ENCODE peak calls at places on chromosomes 5 and 9, in five cellular contexts. C, B, G, Z and E are unnamed samples.

GRCh38 chr5:144207875-144208444 is 37.3 kb downstream of the KCTD16 start:
- DNase-seq in G (no peak), Z (no peak), C (no peak), B (peak; percentile 88), E (no peak)

GRCh38 chr5:13248236-13248635 is 696.3 kb downstream of the DNAH5 start:
- DNase-seq in B (peak; percentile 23), Z (no peak), C (no peak), G (no peak), E (no peak)

GRCh38 chr9:7266911-7267555 is 509.3 kb downstream of the KDM4C start:
- DNase-seq in C (no peak), G (no peak), B (peak; percentile 99), Z (no peak), E (no peak)

GRCh38 chr9:37968228-37968672 is 64.3 kb upstream of the SLC25A51 start:
- DNase-seq in C (no peak), G (no peak), B (no peak), Z (no peak), E (no peak)

GRCh38 chr9:112863781-112864180 is 26.9 kb downstream of the SLC46A2 start:
- DNase-seq in B (no peak), Z (no peak), C (no peak), G (no peak), E (no peak)

GRCh38 chr9:136053757-136054142 is 41.3 kb downstream of the NACC2 start:
- DNase-seq in Z (no peak), B (no peak), G (no peak), C (no peak), E (no peak)

GRCh38 chr5:75368391-75368790 is 31.4 kb downstream of the HMGCR start:
- DNase-seq in B (no peak), Z (no peak), C (no peak), G (no peak), E (no peak)

GRCh38 chr5:172733179-172733973 is 37.6 kb downstream of the DUSP1 start:
- DNase-seq in C (no peak), B (no peak), G (peak; percentile 92), Z (peak; percentile 87), E (peak; percentile 93)

GRCh38 chr5:62587737-62588136 is 9.1 kb downstream of the LRRC70 start:
- DNase-seq in G (no peak), C (no peak), B (no peak), Z (no peak), E (no peak)

GRCh38 chr5:127080001-127080478 is 6.7 kb upstream of the C5orf63 start:
- DNase-seq in Z (no peak), B (peak; percentile 100), G (no peak), C (peak; percentile 90), E (no peak)

GRCh38 chr5:107300928-107301327 is 369.8 kb downstream of the EFNA5 start:
- DNase-seq in C (no peak), Z (no peak), B (no peak), G (no peak), E (no peak)

GRCh38 chr9:7234144-7234543 is 476.4 kb downstream of the KDM4C start:
- DNase-seq in B (peak; percentile 58), Z (no peak), C (peak; percentile 94), G (no peak), E (no peak)

GRCh38 chr9:133233681-133234432 is 24.8 kb upstream of the OBP2B start:
- DNase-seq in G (no peak), C (no peak), B (no peak), Z (no peak), E (no peak)

GRCh38 chr9:107387401-107387800 is 102.2 kb downstream of the KLF4 start:
- DNase-seq in C (no peak), Z (peak; percentile 62), B (no peak), G (no peak), E (no peak)

GRCh38 chr9:112224401-112225289 is 49.5 kb upstream of the SUSD1 start:
- DNase-seq in G (no peak), B (no peak), Z (no peak), C (no peak), E (no peak)

GRCh38 chr9:79129865-79130480 is 441.8 kb upstream of the TLE4 start:
- DNase-seq in G (peak; percentile 63), C (peak; percentile 84), B (peak; percentile 78), Z (peak; percentile 57), E (peak; percentile 36)

GRCh38 chr9:128929560-128929959 is 8.8 kb downstream of the PHYHD1 start:
- DNase-seq in B (no peak), Z (no peak), G (no peak), C (no peak), E (no peak)

GRCh38 chr5:140245926-140246325 is 57.0 kb downstream of the PFDN1 start:
- DNase-seq in B (no peak), C (no peak), Z (no peak), G (no peak), E (no peak)

GRCh38 chr5:73591698-73592501 is 26.4 kb downstream of the UTP15 start:
- DNase-seq in G (no peak), C (no peak), Z (no peak), B (peak; percentile 91), E (no peak)

GRCh38 chr5:175867587-175868347 is 3.6 kb upstream of the CPLX2 start:
- DNase-seq in B (peak; percentile 97), G (no peak), C (peak; percentile 85), Z (no peak), E (no peak)

GRCh38 chr5:176888016-176888864 is 10.9 kb downstream of the HK3 start:
- DNase-seq in B (no peak), G (no peak), Z (no peak), C (no peak), E (no peak)

GRCh38 chr5:38110130-38110529 is 148.2 kb upstream of the EGFLAM start:
- DNase-seq in G (no peak), Z (no peak), B (no peak), C (no peak), E (peak; percentile 10)

GRCh38 chr9:134659688-134660131 is 18.1 kb downstream of the COL5A1 start:
- DNase-seq in G (peak; percentile 59), Z (no peak), C (no peak), B (no peak), E (no peak)

GRCh38 chr5:91499943-91500531 is 116.9 kb upstream of the ARRDC3 start:
- DNase-seq in Z (no peak), B (peak; percentile 71), C (no peak), G (no peak), E (no peak)

GRCh38 chr9:97632406-97632991 is 669 bp downstream of the TSTD2 start:
- DNase-seq in Z (peak; percentile 56), G (no peak), C (peak; percentile 84), B (peak; percentile 93), E (peak; percentile 91)

GRCh38 chr9:123753011-123753410 is 176.9 kb downstream of the DENND1A start:
- DNase-seq in Z (no peak), G (no peak), B (no peak), C (no peak), E (no peak)

GRCh38 chr5:59124983-59125960 is 542.4 kb downstream of the RAB3C start:
- DNase-seq in Z (no peak), G (no peak), B (peak; percentile 85), C (peak; percentile 57), E (no peak)

GRCh38 chr9:133075925-133076324 is 14.1 kb downstream of the CEL start:
- DNase-seq in Z (no peak), B (no peak), G (no peak), C (no peak), E (no peak)

GRCh38 chr5:180082633-180083420 is 11.3 kb upstream of the RNF130 start:
- DNase-seq in G (no peak), B (no peak), C (peak; percentile 92), Z (no peak), E (no peak)

GRCh38 chr5:38607930-38608545 is 51.6 kb upstream of the LIFR start:
- DNase-seq in Z (no peak), B (no peak), G (no peak), C (no peak), E (no peak)

GRCh38 chr9:113541019-113541900 is 77.7 kb downstream of the RGS3 start:
- DNase-seq in G (peak; percentile 63), Z (no peak), C (peak; percentile 95), B (peak; percentile 14), E (no peak)

GRCh38 chr5:35545190-35545589 is 72.5 kb upstream of the SPEF2 start:
- DNase-seq in G (no peak), C (no peak), B (no peak), Z (no peak), E (no peak)

GRCh38 chr5:73437126-73438047 is 11.2 kb downstream of the FOXD1 start:
- DNase-seq in G (no peak), C (peak; percentile 91), B (peak; percentile 80), Z (no peak), E (no peak)

GRCh38 chr5:32866138-32866537 is 155.0 kb downstream of the NPR3 start:
- DNase-seq in C (no peak), B (no peak), G (no peak), Z (no peak), E (no peak)

GRCh38 chr9:92983984-92984589 is 36.8 kb downstream of the FGD3 start:
- DNase-seq in B (peak; percentile 41), C (peak; percentile 73), G (no peak), Z (no peak), E (no peak)

GRCh38 chr5:142472306-142472951 is 147.6 kb upstream of the SPRY4 start:
- DNase-seq in B (no peak), Z (no peak), C (peak; percentile 37), G (no peak), E (no peak)